ENCODE peak calls at places on chromosomes 6 and 20, in six cellular contexts. C, B, Q, P, X and J are unnamed samples.

GRCh38 chr6:170429457-170429856 is 122.9 kb downstream of the FAM120B start:
- DNase-seq in Q (no peak), C (no peak), X (no peak), B (peak; percentile 62), P (no peak), J (no peak)

GRCh38 chr6:77368660-77369313 is 94.5 kb downstream of the HTR1B start:
- DNase-seq in C (no peak), X (peak; percentile 66), B (peak; percentile 85), P (no peak), Q (no peak), J (peak; percentile 80)

GRCh38 chr6:22325481-22325880 is 28.6 kb upstream of the PRL start:
- DNase-seq in B (no peak), P (no peak), Q (no peak), X (no peak), C (no peak), J (no peak)

GRCh38 chr6:140062042-140063041 is 687.9 kb upstream of the CITED2 start:
- DNase-seq in C (no peak), P (no peak), X (peak; percentile 79), B (no peak), Q (no peak), J (no peak)

GRCh38 chr6:160420253-160420968 is 72.2 kb downstream of the SLC22A3 start:
- DNase-seq in Q (no peak), X (no peak), P (no peak), C (no peak), B (no peak), J (no peak)

GRCh38 chr6:106300944-106301343 is 24.6 kb downstream of the ATG5 start:
- DNase-seq in P (no peak), B (no peak), Q (no peak), C (no peak), X (peak; percentile 40), J (no peak)

GRCh38 chr6:108876929-108877775 is 28.9 kb downstream of the ARMC2 start:
- DNase-seq in Q (no peak), B (no peak), X (no peak), P (no peak), C (no peak), J (no peak)

GRCh38 chr6:117483645-117484016 is 1.2 kb downstream of the DCBLD1 start:
- DNase-seq in X (no peak), P (no peak), C (no peak), B (no peak), Q (no peak), J (no peak)

GRCh38 chr20:24662286-24662685 is 192.9 kb downstream of the SYNDIG1 start:
- DNase-seq in C (no peak), X (no peak), B (no peak), Q (no peak), P (no peak), J (no peak)

GRCh38 chr20:44231193-44231592 is 15.9 kb upstream of the GDAP1L1 start:
- DNase-seq in B (peak; percentile 59), C (no peak), P (no peak), Q (no peak), X (peak; percentile 44), J (no peak)

GRCh38 chr6:62283828-62284411 is 2.1 kb downstream of the KHDRBS2 start:
- DNase-seq in C (no peak), P (no peak), Q (no peak), B (peak; percentile 46), X (peak; percentile 7), J (no peak)

GRCh38 chr20:9966966-9967365 is 67.8 kb upstream of the ANKEF1 start:
- DNase-seq in B (no peak), X (peak; percentile 34), C (no peak), Q (no peak), P (no peak), J (no peak)

GRCh38 chr20:47503685-47504084 is 2.0 kb downstream of the NCOA3 start:
- DNase-seq in Q (no peak), B (no peak), X (no peak), P (no peak), C (no peak), J (no peak)

GRCh38 chr6:108661430-108661829 is 100.7 kb downstream of the FOXO3 start:
- DNase-seq in Q (no peak), B (no peak), C (no peak), P (no peak), X (peak; percentile 22), J (no peak)

GRCh38 chr6:68473433-68474210 is 161.5 kb upstream of the ADGRB3 start:
- DNase-seq in X (no peak), B (no peak), C (no peak), Q (no peak), P (no peak), J (no peak)

GRCh38 chr20:52219441-52219840 is 27.9 kb upstream of the ZFP64 start:
- DNase-seq in P (no peak), Q (peak; percentile 12), B (peak; percentile 47), C (no peak), X (peak; percentile 23), J (peak; percentile 36)

GRCh38 chr6:35140991-35141720 is at the start of gene TCP11:
- DNase-seq in P (peak; percentile 23), X (no peak), C (no peak), B (peak; percentile 65), Q (peak; percentile 35), J (peak; percentile 68)

GRCh38 chr6:128499079-128499705 is 21.2 kb downstream of the PTPRK start:
- DNase-seq in C (no peak), Q (no peak), B (no peak), P (no peak), X (no peak), J (no peak)

GRCh38 chr6:117733341-117733740 is 58.1 kb downstream of the NUS1 start:
- DNase-seq in P (no peak), C (no peak), X (peak; percentile 37), B (no peak), Q (no peak), J (no peak)

GRCh38 chr6:146578054-146578453 is 20.7 kb upstream of the ADGB start:
- DNase-seq in C (no peak), P (no peak), X (peak; percentile 93), B (no peak), Q (no peak), J (no peak)

GRCh38 chr20:44028868-44029847 is 114.5 kb downstream of the TOX2 start:
- DNase-seq in C (no peak), X (no peak), B (no peak), Q (peak; percentile 60), P (no peak), J (no peak)

GRCh38 chr6:73455865-73456629 is 4.0 kb upstream of the CGAS start:
- DNase-seq in Q (no peak), B (no peak), P (no peak), C (no peak), X (no peak), J (no peak)

GRCh38 chr6:37393530-37393929 is 39.5 kb upstream of the CMTR1 start:
- DNase-seq in B (no peak), C (no peak), P (no peak), X (no peak), Q (no peak), J (no peak)

GRCh38 chr6:126963077-126963809 is 155.2 kb upstream of the RSPO3 start:
- DNase-seq in C (no peak), X (no peak), B (peak; percentile 50), Q (no peak), P (no peak), J (peak; percentile 28)